ENCODE peak calls at places on chromosome 22, in four cellular contexts. One of them, this sample, is unnamed.

GRCh38 chr22:19061471-19062138 is 60.6 kb downstream of the DGCR2 start:
- DNase-seq in brain microvascular endothelial cell: no peak
- DNase-seq in dorsolateral prefrontal cortex: no peak
- DNase-seq in foreskin keratinocyte: no peak
- DNase-seq in this sample: no peak

GRCh38 chr22:40673017-40673416 is 6.3 kb upstream of the MCHR1 start:
- DNase-seq in brain microvascular endothelial cell: no peak
- DNase-seq in dorsolateral prefrontal cortex: no peak
- DNase-seq in foreskin keratinocyte: no peak
- DNase-seq in this sample: no peak

GRCh38 chr22:46881373-46882118 is 119.1 kb downstream of the TBC1D22A start:
- DNase-seq in brain microvascular endothelial cell: peak
- DNase-seq in dorsolateral prefrontal cortex: no peak
- DNase-seq in foreskin keratinocyte: peak
- DNase-seq in this sample: peak

GRCh38 chr22:28799125-28799833 is 1.1 kb downstream of the XBP1 start:
- DNase-seq in brain microvascular endothelial cell: peak
- DNase-seq in dorsolateral prefrontal cortex: no peak
- DNase-seq in foreskin keratinocyte: peak
- DNase-seq in this sample: peak

GRCh38 chr22:45757068-45757467 is 85.4 kb downstream of the ATXN10 start:
- DNase-seq in brain microvascular endothelial cell: no peak
- DNase-seq in dorsolateral prefrontal cortex: no peak
- DNase-seq in foreskin keratinocyte: no peak
- DNase-seq in this sample: no peak

GRCh38 chr22:29115682-29116313 is 43.0 kb downstream of the KREMEN1 start:
- DNase-seq in brain microvascular endothelial cell: no peak
- DNase-seq in dorsolateral prefrontal cortex: no peak
- DNase-seq in foreskin keratinocyte: no peak
- DNase-seq in this sample: no peak

GRCh38 chr22:40176921-40177737 is 596 bp upstream of the TNRC6B start:
- DNase-seq in brain microvascular endothelial cell: peak
- DNase-seq in dorsolateral prefrontal cortex: no peak
- DNase-seq in foreskin keratinocyte: peak
- DNase-seq in this sample: peak

GRCh38 chr22:17264321-17265052 is 45.3 kb upstream of the ADA2 start:
- DNase-seq in brain microvascular endothelial cell: no peak
- DNase-seq in dorsolateral prefrontal cortex: no peak
- DNase-seq in foreskin keratinocyte: no peak
- DNase-seq in this sample: no peak

GRCh38 chr22:44683237-44683636 is 18.8 kb upstream of the PRR5 start:
- DNase-seq in brain microvascular endothelial cell: no peak
- DNase-seq in dorsolateral prefrontal cortex: no peak
- DNase-seq in foreskin keratinocyte: no peak
- DNase-seq in this sample: no peak

GRCh38 chr22:33674357-33674756 is 245.9 kb downstream of the LARGE1 start:
- DNase-seq in brain microvascular endothelial cell: no peak
- DNase-seq in dorsolateral prefrontal cortex: no peak
- DNase-seq in foreskin keratinocyte: no peak
- DNase-seq in this sample: no peak

GRCh38 chr22:48796295-48797015 is 1031.2 kb downstream of the BRD1 start:
- DNase-seq in brain microvascular endothelial cell: no peak
- DNase-seq in dorsolateral prefrontal cortex: no peak
- DNase-seq in foreskin keratinocyte: no peak
- DNase-seq in this sample: no peak

GRCh38 chr22:42807185-42807584 is 49.9 kb downstream of the ARFGAP3 start:
- DNase-seq in brain microvascular endothelial cell: no peak
- DNase-seq in dorsolateral prefrontal cortex: no peak
- DNase-seq in foreskin keratinocyte: no peak
- DNase-seq in this sample: no peak

GRCh38 chr22:36541831-36542391 is 12.9 kb upstream of the EIF3D start:
- DNase-seq in brain microvascular endothelial cell: peak
- DNase-seq in dorsolateral prefrontal cortex: no peak
- DNase-seq in foreskin keratinocyte: peak
- DNase-seq in this sample: peak

GRCh38 chr22:49687333-49687732 is 140.3 kb downstream of the BRD1 start:
- DNase-seq in brain microvascular endothelial cell: no peak
- DNase-seq in dorsolateral prefrontal cortex: no peak
- DNase-seq in foreskin keratinocyte: no peak
- DNase-seq in this sample: no peak

GRCh38 chr22:44256860-44257560 is 55.7 kb downstream of the SHISAL1 start:
- DNase-seq in brain microvascular endothelial cell: no peak
- DNase-seq in dorsolateral prefrontal cortex: no peak
- DNase-seq in foreskin keratinocyte: no peak
- DNase-seq in this sample: no peak

GRCh38 chr22:44648085-44648820 is 53.8 kb upstream of the PRR5 start:
- DNase-seq in brain microvascular endothelial cell: no peak
- DNase-seq in dorsolateral prefrontal cortex: no peak
- DNase-seq in foreskin keratinocyte: no peak
- DNase-seq in this sample: no peak

GRCh38 chr22:28799834-28800307 is 498 bp downstream of the XBP1 start:
- DNase-seq in brain microvascular endothelial cell: peak
- DNase-seq in dorsolateral prefrontal cortex: peak
- DNase-seq in foreskin keratinocyte: peak
- DNase-seq in this sample: no peak

GRCh38 chr22:44723801-44724200 is 21.8 kb downstream of the PRR5 start:
- DNase-seq in brain microvascular endothelial cell: peak
- DNase-seq in dorsolateral prefrontal cortex: no peak
- DNase-seq in foreskin keratinocyte: no peak
- DNase-seq in this sample: no peak

GRCh38 chr22:41943661-41944209 is 3.2 kb downstream of the CENPM start:
- DNase-seq in brain microvascular endothelial cell: peak
- DNase-seq in dorsolateral prefrontal cortex: no peak
- DNase-seq in foreskin keratinocyte: no peak
- DNase-seq in this sample: peak

GRCh38 chr22:33381531-33382406 is 323.6 kb upstream of the SYN3 start:
- DNase-seq in brain microvascular endothelial cell: no peak
- DNase-seq in dorsolateral prefrontal cortex: no peak
- DNase-seq in foreskin keratinocyte: no peak
- DNase-seq in this sample: no peak

GRCh38 chr22:34917239-34917638 is 148.7 kb upstream of the ISX start:
- DNase-seq in brain microvascular endothelial cell: no peak
- DNase-seq in dorsolateral prefrontal cortex: no peak
- DNase-seq in foreskin keratinocyte: no peak
- DNase-seq in this sample: no peak

GRCh38 chr22:30045001-30045887 is 35.0 kb upstream of the HORMAD2 start:
- DNase-seq in brain microvascular endothelial cell: no peak
- DNase-seq in dorsolateral prefrontal cortex: no peak
- DNase-seq in foreskin keratinocyte: no peak
- DNase-seq in this sample: no peak

GRCh38 chr22:43015677-43016042 is 711 bp upstream of the PACSIN2 start:
- DNase-seq in brain microvascular endothelial cell: no peak
- DNase-seq in dorsolateral prefrontal cortex: no peak
- DNase-seq in foreskin keratinocyte: no peak
- DNase-seq in this sample: no peak

GRCh38 chr22:24905909-24906308 is 40.6 kb downstream of the LHFPL7 start:
- DNase-seq in brain microvascular endothelial cell: no peak
- DNase-seq in dorsolateral prefrontal cortex: no peak
- DNase-seq in foreskin keratinocyte: no peak
- DNase-seq in this sample: no peak

GRCh38 chr22:29454186-29454745 is 15.9 kb downstream of the RFPL1 start:
- DNase-seq in brain microvascular endothelial cell: no peak
- DNase-seq in dorsolateral prefrontal cortex: no peak
- DNase-seq in foreskin keratinocyte: no peak
- DNase-seq in this sample: no peak

GRCh38 chr22:37195921-37196320 is 7.9 kb upstream of the C1QTNF6 start:
- DNase-seq in brain microvascular endothelial cell: no peak
- DNase-seq in dorsolateral prefrontal cortex: no peak
- DNase-seq in foreskin keratinocyte: peak
- DNase-seq in this sample: no peak

GRCh38 chr22:39967996-39968968 is 8.1 kb downstream of the TMA7B start:
- DNase-seq in brain microvascular endothelial cell: no peak
- DNase-seq in dorsolateral prefrontal cortex: no peak
- DNase-seq in foreskin keratinocyte: no peak
- DNase-seq in this sample: no peak

GRCh38 chr22:49668402-49668801 is 159.3 kb downstream of the BRD1 start:
- DNase-seq in brain microvascular endothelial cell: no peak
- DNase-seq in dorsolateral prefrontal cortex: no peak
- DNase-seq in foreskin keratinocyte: no peak
- DNase-seq in this sample: no peak

GRCh38 chr22:26589367-26589844 is 526 bp downstream of the TPST2 start:
- DNase-seq in brain microvascular endothelial cell: no peak
- DNase-seq in dorsolateral prefrontal cortex: no peak
- DNase-seq in foreskin keratinocyte: no peak
- DNase-seq in this sample: no peak

DNA sequence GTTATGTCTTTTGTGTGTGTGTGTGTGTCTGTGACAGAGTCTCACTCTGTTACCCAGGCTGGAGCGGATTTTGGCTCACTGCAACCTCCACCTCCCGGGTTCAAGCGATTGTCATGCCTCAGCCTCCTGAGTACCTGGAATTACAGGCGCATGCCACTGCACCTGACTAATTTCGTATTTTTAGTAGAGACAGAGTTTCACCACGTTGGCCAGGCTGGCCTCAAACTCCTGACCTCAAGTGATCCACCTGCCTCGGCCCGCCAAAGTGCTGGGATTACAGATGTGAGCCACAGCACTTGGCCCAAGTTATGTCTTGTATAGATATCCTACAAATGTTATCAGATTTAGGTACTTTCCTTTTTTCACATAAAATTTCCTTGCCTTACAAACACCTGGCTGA is 9.9 kb downstream of the PISD start:
- DNase-seq in brain microvascular endothelial cell: no peak
- DNase-seq in dorsolateral prefrontal cortex: no peak
- DNase-seq in foreskin keratinocyte: no peak
- DNase-seq in this sample: no peak
- H3K27ac ChIP-seq in brain microvascular endothelial cell: no peak
- H3K27ac ChIP-seq in dorsolateral prefrontal cortex: no peak
- H3K27ac ChIP-seq in foreskin keratinocyte: no peak
- H3K27ac ChIP-seq in this sample: peak

GRCh38 chr22:22992474-22992873 is 77.8 kb upstream of the GNAZ start:
- DNase-seq in brain microvascular endothelial cell: no peak
- DNase-seq in dorsolateral prefrontal cortex: no peak
- DNase-seq in foreskin keratinocyte: no peak
- DNase-seq in this sample: no peak
- H3K27ac ChIP-seq in brain microvascular endothelial cell: no peak
- H3K27ac ChIP-seq in dorsolateral prefrontal cortex: no peak
- H3K27ac ChIP-seq in foreskin keratinocyte: no peak
- H3K27ac ChIP-seq in this sample: no peak

GRCh38 chr22:38259370-38259769 is 13.4 kb downstream of the TMEM184B start:
- DNase-seq in brain microvascular endothelial cell: no peak
- DNase-seq in dorsolateral prefrontal cortex: no peak
- DNase-seq in foreskin keratinocyte: no peak
- DNase-seq in this sample: no peak

GRCh38 chr22:38258895-38259294 is 13.9 kb downstream of the TMEM184B start:
- DNase-seq in brain microvascular endothelial cell: peak
- DNase-seq in dorsolateral prefrontal cortex: no peak
- DNase-seq in foreskin keratinocyte: no peak
- DNase-seq in this sample: no peak

GRCh38 chr22:38257650-38258246 is 15.1 kb downstream of the TMEM184B start:
- DNase-seq in brain microvascular endothelial cell: no peak
- DNase-seq in dorsolateral prefrontal cortex: no peak
- DNase-seq in foreskin keratinocyte: no peak
- DNase-seq in this sample: no peak

GRCh38 chr22:38255697-38256096 is 17.1 kb downstream of the TMEM184B start:
- DNase-seq in brain microvascular endothelial cell: no peak
- DNase-seq in dorsolateral prefrontal cortex: no peak
- DNase-seq in foreskin keratinocyte: no peak
- DNase-seq in this sample: no peak

DNA sequence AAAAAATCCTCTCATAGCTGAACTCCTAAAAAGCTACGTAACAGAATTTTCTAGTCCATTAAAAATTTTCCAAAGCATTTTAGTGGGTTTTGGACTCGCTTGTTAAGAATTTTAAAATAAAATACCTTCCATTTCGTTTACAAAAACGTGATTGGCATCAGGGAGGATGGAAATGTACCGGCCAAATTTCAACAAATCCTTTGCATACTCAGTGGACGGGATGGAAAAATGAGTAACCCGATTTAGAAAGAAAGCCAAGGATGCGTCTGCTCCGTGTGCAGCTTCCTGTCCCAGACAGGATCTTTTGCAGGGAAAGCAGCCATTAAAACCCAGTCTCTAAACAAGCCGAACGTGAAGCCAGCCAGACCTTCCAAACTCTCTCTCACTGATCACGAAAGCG is 15.6 kb downstream of the TMEM184B start:
- DNase-seq in brain microvascular endothelial cell: no peak
- DNase-seq in dorsolateral prefrontal cortex: no peak
- DNase-seq in foreskin keratinocyte: no peak
- DNase-seq in this sample: no peak
- H3K27ac ChIP-seq in brain microvascular endothelial cell: peak
- H3K27ac ChIP-seq in dorsolateral prefrontal cortex: peak
- H3K27ac ChIP-seq in foreskin keratinocyte: no peak
- H3K27ac ChIP-seq in this sample: no peak

GRCh38 chr22:20419664-20419951 is 18.0 kb downstream of the SCARF2 start:
- DNase-seq in brain microvascular endothelial cell: no peak
- DNase-seq in dorsolateral prefrontal cortex: no peak
- DNase-seq in foreskin keratinocyte: no peak
- DNase-seq in this sample: no peak

GRCh38 chr22:20421507-20421874 is 16.1 kb downstream of the SCARF2 start:
- DNase-seq in brain microvascular endothelial cell: no peak
- DNase-seq in dorsolateral prefrontal cortex: no peak
- DNase-seq in foreskin keratinocyte: no peak
- DNase-seq in this sample: no peak

GRCh38 chr22:20414450-20414849 is 20.5 kb downstream of the ZNF74 start:
- DNase-seq in brain microvascular endothelial cell: no peak
- DNase-seq in dorsolateral prefrontal cortex: no peak
- DNase-seq in foreskin keratinocyte: no peak
- DNase-seq in this sample: no peak

GRCh38 chr22:20420157-20420842 is 17.3 kb downstream of the SCARF2 start:
- DNase-seq in brain microvascular endothelial cell: no peak
- DNase-seq in dorsolateral prefrontal cortex: no peak
- DNase-seq in foreskin keratinocyte: no peak
- DNase-seq in this sample: no peak

DNA sequence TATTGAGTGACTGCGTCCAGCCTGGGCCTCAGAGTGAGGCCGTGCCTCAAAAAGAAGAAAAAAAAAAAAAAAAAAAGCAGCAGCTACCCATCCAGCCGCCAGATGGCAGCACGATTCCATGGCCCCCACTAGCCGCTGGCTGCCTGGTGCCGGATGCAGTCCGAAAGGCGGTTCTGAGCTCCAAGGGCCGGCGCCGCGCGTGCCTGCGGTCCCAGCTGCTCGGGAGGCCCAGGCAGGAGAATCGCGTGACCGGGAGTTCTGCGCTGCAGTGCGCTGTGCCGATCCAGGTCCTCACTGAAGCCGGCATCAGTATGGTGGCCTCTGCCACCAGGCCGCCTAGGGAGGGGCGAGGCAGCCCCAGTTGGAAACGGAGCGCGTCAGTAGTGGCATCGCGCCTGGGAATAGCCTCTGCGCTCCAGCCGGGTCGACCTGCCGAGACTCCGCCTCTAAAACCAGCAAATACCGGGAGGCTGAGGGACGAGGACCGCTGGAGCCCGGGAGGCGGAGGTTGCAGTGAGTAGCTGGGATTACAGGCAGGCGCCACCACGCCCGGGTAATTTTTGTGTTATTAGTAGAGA is 19.3 kb downstream of the SCARF2 start:
- DNase-seq in brain microvascular endothelial cell: peak
- DNase-seq in dorsolateral prefrontal cortex: peak
- DNase-seq in foreskin keratinocyte: no peak
- DNase-seq in this sample: no peak
- H3K27ac ChIP-seq in brain microvascular endothelial cell: no peak
- H3K27ac ChIP-seq in dorsolateral prefrontal cortex: peak
- H3K27ac ChIP-seq in foreskin keratinocyte: no peak
- H3K27ac ChIP-seq in this sample: no peak

This sample was measured in epithelial cell of prostate.